ENCODE peak calls at places on chromosome 20, in four cellular contexts. One of them, this sample, is unnamed.
A peak's percentile ranks its signal among the peaks of the same experiment; 100 is the strongest.

GRCh38 chr20:22866757-22867425 is 168.2 kb upstream of the SSTR4 start:
- DNase-seq in testis: no peak
- DNase-seq in A673: no peak
- DNase-seq in prostate gland: no peak
- DNase-seq in this sample: peak; percentile 90

GRCh38 chr20:63903796-63904570 is 9.1 kb downstream of the DNAJC5 start:
- DNase-seq in A673: no peak
- DNase-seq in prostate gland: no peak
- DNase-seq in testis: no peak
- DNase-seq in this sample: peak; percentile 84

GRCh38 chr20:61701401-61701800 is 364.3 kb downstream of the TAF4 start:
- DNase-seq in A673: no peak
- DNase-seq in testis: no peak
- DNase-seq in prostate gland: no peak
- DNase-seq in this sample: no peak

GRCh38 chr20:40683221-40683893 is 5.7 kb downstream of the MAFB start:
- DNase-seq in A673: peak; percentile 57
- DNase-seq in prostate gland: no peak
- DNase-seq in testis: no peak
- DNase-seq in this sample: no peak

GRCh38 chr20:48933017-48933766 is 11.7 kb downstream of the ARFGEF2 start:
- DNase-seq in A673: no peak
- DNase-seq in testis: no peak
- DNase-seq in prostate gland: no peak
- DNase-seq in this sample: peak; percentile 37

GRCh38 chr20:32839227-32839981 is 19.3 kb upstream of the EFCAB8 start:
- DNase-seq in A673: no peak
- DNase-seq in prostate gland: no peak
- DNase-seq in testis: no peak
- DNase-seq in this sample: no peak

GRCh38 chr20:36167826-36168634 is 13.5 kb downstream of the EPB41L1 start:
- DNase-seq in testis: no peak
- DNase-seq in prostate gland: no peak
- DNase-seq in A673: no peak
- DNase-seq in this sample: no peak

GRCh38 chr20:1336699-1337387 is 7.9 kb upstream of the SDCBP2 start:
- DNase-seq in A673: peak; percentile 22
- DNase-seq in testis: no peak
- DNase-seq in prostate gland: peak; percentile 68
- DNase-seq in this sample: no peak

GRCh38 chr20:12575352-12576095 is 433.2 kb upstream of the SPTLC3 start:
- DNase-seq in prostate gland: peak; percentile 33
- DNase-seq in A673: no peak
- DNase-seq in testis: peak; percentile 82
- DNase-seq in this sample: peak; percentile 57

GRCh38 chr20:62602550-62602949 is 39.8 kb upstream of the SLCO4A1 start:
- DNase-seq in prostate gland: peak; percentile 44
- DNase-seq in A673: peak; percentile 48
- DNase-seq in testis: no peak
- DNase-seq in this sample: no peak

GRCh38 chr20:46808565-46808964 is 86.1 kb upstream of the EYA2 start:
- DNase-seq in A673: no peak
- DNase-seq in testis: no peak
- DNase-seq in prostate gland: no peak
- DNase-seq in this sample: no peak
- H3K4me1 ChIP-seq in A673: no peaks in the 10 kb centered on the region
- H3K4me1 ChIP-seq in testis: no peaks in the 10 kb centered on the region
- H3K4me1 ChIP-seq in prostate gland: peaks cover 4% of the 10 kb centered on the region
- H3K4me1 ChIP-seq in this sample: peaks cover 33% of the 10 kb centered on the region

GRCh38 chr20:51750037-51750769 is 18.0 kb downstream of the ATP9A start:
- DNase-seq in testis: peak; percentile 88
- DNase-seq in A673: no peak
- DNase-seq in prostate gland: peak; percentile 56
- DNase-seq in this sample: no peak

GRCh38 chr20:51749674-51750036 is 18.5 kb downstream of the ATP9A start:
- DNase-seq in A673: no peak
- DNase-seq in testis: no peak
- DNase-seq in prostate gland: no peak
- DNase-seq in this sample: no peak

GRCh38 chr20:51747182-51747911 is 20.8 kb downstream of the ATP9A start:
- DNase-seq in A673: no peak
- DNase-seq in testis: no peak
- DNase-seq in prostate gland: no peak
- DNase-seq in this sample: no peak

GRCh38 chr20:51752343-51752951 is 15.7 kb downstream of the ATP9A start:
- DNase-seq in A673: peak; percentile 56
- DNase-seq in prostate gland: no peak
- DNase-seq in testis: no peak
- DNase-seq in this sample: no peak

GRCh38 chr20:51750770-51751388 is 17.3 kb downstream of the ATP9A start:
- DNase-seq in testis: no peak
- DNase-seq in A673: no peak
- DNase-seq in prostate gland: no peak
- DNase-seq in this sample: no peak
- H3K27ac ChIP-seq in testis: peak overlapping the region; percentile 73
- H3K27ac ChIP-seq in A673: no peak overlapping the region
- H3K27ac ChIP-seq in prostate gland: peak overlapping the region; percentile 62
- H3K27ac ChIP-seq in this sample: no peak overlapping the region

GRCh38 chr20:37311710-37312355 is 22.4 kb downstream of the MANBAL start:
- DNase-seq in testis: no peak
- DNase-seq in prostate gland: no peak
- DNase-seq in A673: no peak
- DNase-seq in this sample: no peak

GRCh38 chr20:37309290-37309689 is 19.8 kb downstream of the MANBAL start:
- DNase-seq in prostate gland: no peak
- DNase-seq in testis: no peak
- DNase-seq in A673: no peak
- DNase-seq in this sample: no peak

GRCh38 chr20:37310951-37311350 is 21.5 kb downstream of the MANBAL start:
- DNase-seq in prostate gland: no peak
- DNase-seq in A673: no peak
- DNase-seq in testis: no peak
- DNase-seq in this sample: no peak

GRCh38 chr20:37308098-37309050 is 18.9 kb downstream of the MANBAL start:
- DNase-seq in A673: no peak
- DNase-seq in testis: no peak
- DNase-seq in prostate gland: no peak
- DNase-seq in this sample: no peak

DNA sequence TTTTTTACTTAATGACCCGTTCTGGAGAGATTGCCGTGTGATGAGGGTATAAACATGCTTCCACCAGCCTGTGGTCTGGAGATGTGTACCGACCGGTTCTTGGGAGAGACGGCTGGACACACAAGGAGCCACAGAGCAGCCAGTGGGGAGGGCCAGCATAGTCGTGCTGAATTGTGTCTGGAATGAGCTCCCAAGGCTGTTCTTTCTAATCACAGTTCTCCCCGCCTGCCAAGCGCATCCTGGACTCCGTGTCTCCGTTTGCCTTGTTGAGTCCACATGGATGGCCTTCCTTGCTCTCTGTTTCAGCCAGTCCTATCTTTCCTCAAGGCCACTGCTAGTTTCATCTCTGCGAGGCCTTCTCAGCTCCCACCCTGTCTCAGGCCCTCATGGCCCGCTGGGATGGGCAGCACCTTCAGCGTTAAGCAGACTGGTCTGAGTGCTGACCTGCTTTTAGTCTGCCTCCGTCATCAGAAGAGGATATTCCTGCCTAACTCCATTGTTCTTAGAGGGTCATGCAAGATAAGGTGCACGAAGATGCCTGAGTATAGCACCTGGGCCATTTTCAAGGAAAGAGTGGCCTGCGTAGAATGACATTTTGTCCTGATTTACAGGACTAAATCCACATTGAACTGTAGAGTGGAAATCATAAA is 20.6 kb downstream of the MANBAL start:
- DNase-seq in testis: peak; percentile 92
- DNase-seq in A673: no peak
- DNase-seq in prostate gland: peak; percentile 77
- DNase-seq in this sample: no peak
- H3K4me1 ChIP-seq in testis: peaks cover 74% of the 10 kb centered on the region
- H3K4me1 ChIP-seq in A673: no peaks in the 10 kb centered on the region
- H3K4me1 ChIP-seq in prostate gland: peaks cover 23% of the 10 kb centered on the region
- H3K4me1 ChIP-seq in this sample: peaks cover 35% of the 10 kb centered on the region

GRCh38 chr20:50435397-50436051 is 74.7 kb upstream of the PTPN1 start:
- DNase-seq in testis: no peak
- DNase-seq in A673: no peak
- DNase-seq in prostate gland: no peak
- DNase-seq in this sample: no peak
- H3K27ac ChIP-seq in testis: no peak overlapping the region
- H3K27ac ChIP-seq in A673: no peak overlapping the region
- H3K27ac ChIP-seq in prostate gland: no peak overlapping the region
- H3K27ac ChIP-seq in this sample: no peak overlapping the region

DNA sequence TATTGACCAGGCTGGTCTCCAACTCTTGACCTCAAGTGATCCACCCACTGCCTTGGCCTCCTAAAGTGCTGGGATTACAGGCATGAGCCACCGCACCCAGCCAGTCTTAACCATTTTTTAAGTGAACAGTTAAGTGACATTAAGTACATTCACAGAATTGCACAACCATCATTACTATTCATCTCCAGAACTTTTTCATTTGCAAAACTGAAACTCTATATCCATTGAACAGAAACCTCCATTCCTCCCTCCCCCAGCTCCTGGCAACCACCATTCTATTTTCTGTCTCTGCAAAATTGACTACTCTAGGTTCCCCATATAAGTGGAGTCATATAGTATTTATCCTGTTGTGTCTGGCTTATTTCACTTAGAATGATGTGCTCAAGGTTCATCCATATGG is 59.7 kb downstream of the PLCB4 start:
- DNase-seq in A673: no peak
- DNase-seq in testis: no peak
- DNase-seq in prostate gland: no peak
- DNase-seq in this sample: no peak
- H3K4me1 ChIP-seq in A673: no peaks in the 10 kb centered on the region
- H3K4me1 ChIP-seq in testis: no peaks in the 10 kb centered on the region
- H3K4me1 ChIP-seq in prostate gland: no peaks in the 10 kb centered on the region
- H3K4me1 ChIP-seq in this sample: no peaks in the 10 kb centered on the region